ENCODE peak calls at places on chromosome 3, in eight cellular contexts. M, P, B, U, Y, A, L and O are unnamed samples.

GRCh38 chr3:8888296-8888915 is 74.9 kb downstream of the RAD18 start:
- DNase-seq in B (no peak), U (no peak), M (peak), A (no peak), L (peak), P (no peak), Y (no peak), O (no peak)

GRCh38 chr3:136954246-136954645 is 3.5 kb upstream of the IL20RB start:
- DNase-seq in L (no peak), P (no peak), M (no peak), B (no peak), Y (no peak), U (no peak), A (no peak), O (no peak)

GRCh38 chr3:57100046-57100695 is 39.7 kb downstream of the SPATA12 start:
- DNase-seq in U (peak), B (peak), M (peak), L (peak), Y (peak), A (peak), P (peak), O (peak)

GRCh38 chr3:110647586-110647985 is 424.0 kb upstream of the NECTIN3 start:
- DNase-seq in L (no peak), Y (no peak), B (no peak), M (no peak), P (no peak), U (no peak), A (no peak), O (no peak)

GRCh38 chr3:49346797-49347251 is 7.0 kb upstream of the USP4 start:
- DNase-seq in U (no peak), B (no peak), P (no peak), A (no peak), M (no peak), L (no peak), Y (no peak), O (no peak)

GRCh38 chr3:171963546-171963945 is 75.8 kb upstream of the FNDC3B start:
- DNase-seq in P (no peak), L (no peak), M (no peak), A (no peak), Y (no peak), B (no peak), U (no peak), O (no peak)

GRCh38 chr3:42701371-42702065 is 1.1 kb downstream of the HHATL start:
- DNase-seq in U (no peak), Y (peak), A (peak), M (peak), L (no peak), P (peak), B (peak), O (peak)

GRCh38 chr3:106208979-106209378 is 340.2 kb upstream of the CBLB start:
- DNase-seq in L (no peak), U (no peak), A (no peak), B (no peak), P (no peak), Y (no peak), M (peak), O (no peak)

GRCh38 chr3:125120370-125121122 is 64.7 kb upstream of the HEG1 start:
- DNase-seq in M (peak), P (no peak), Y (peak), U (no peak), L (no peak), B (peak), A (no peak), O (no peak)

GRCh38 chr3:126990890-126991289 is 8.0 kb downstream of the PLXNA1 start:
- DNase-seq in B (no peak), Y (no peak), M (no peak), U (no peak), A (no peak), P (no peak), L (no peak), O (no peak)

GRCh38 chr3:112930771-112931170 is 44.1 kb downstream of the CD200R1 start:
- DNase-seq in Y (no peak), M (no peak), B (no peak), P (no peak), U (no peak), L (no peak), A (no peak), O (no peak)

GRCh38 chr3:26058774-26059455 is 269.0 kb downstream of the OXSM start:
- DNase-seq in L (no peak), Y (no peak), M (no peak), B (no peak), P (no peak), A (no peak), U (no peak), O (no peak)

GRCh38 chr3:134651347-134652041 is 672 bp upstream of the KY start:
- DNase-seq in A (peak), B (no peak), P (no peak), U (peak), Y (no peak), M (peak), L (peak), O (no peak)

GRCh38 chr3:101066776-101067175 is 73.6 kb upstream of the ABI3BP start:
- DNase-seq in P (no peak), M (peak), Y (no peak), B (no peak), U (no peak), L (peak), A (no peak), O (no peak)

GRCh38 chr3:45640724-45641361 is 46.3 kb downstream of the LIMD1 start:
- DNase-seq in Y (no peak), B (no peak), U (no peak), M (no peak), A (peak), L (no peak), P (peak), O (no peak)

GRCh38 chr3:15892828-15893227 is 95.0 kb upstream of the ANKRD28 start:
- DNase-seq in M (no peak), Y (no peak), U (no peak), L (no peak), B (no peak), A (no peak), P (no peak), O (no peak)

GRCh38 chr3:149376728-149377407 is 581 bp downstream of the TM4SF1 start:
- DNase-seq in L (no peak), M (peak), P (no peak), A (peak), B (no peak), Y (no peak), U (no peak), O (no peak)

GRCh38 chr3:155391583-155391982 is 98.1 kb upstream of the STRIT1 start:
- DNase-seq in A (peak), Y (no peak), B (no peak), L (peak), P (peak), M (peak), U (peak), O (no peak)

GRCh38 chr3:197525706-197526105 is 30.1 kb downstream of the BDH1 start:
- DNase-seq in L (no peak), U (no peak), P (peak), A (no peak), B (no peak), Y (no peak), M (peak), O (no peak)

GRCh38 chr3:62873672-62874397 is 1.4 kb downstream of the CADPS start:
- DNase-seq in B (peak), L (no peak), A (peak), P (peak), M (no peak), U (no peak), Y (peak), O (no peak)

GRCh38 chr3:170867552-170867951 is 2.4 kb downstream of the RPL22L1 start:
- DNase-seq in B (no peak), Y (no peak), P (no peak), M (no peak), U (no peak), L (no peak), A (no peak), O (no peak)

GRCh38 chr3:26011276-26011675 is 221.4 kb downstream of the OXSM start:
- DNase-seq in M (no peak), P (no peak), A (no peak), L (no peak), B (no peak), U (no peak), Y (no peak), O (no peak)

GRCh38 chr3:30162579-30162978 is 443.8 kb upstream of the TGFBR2 start:
- DNase-seq in M (peak), L (peak), P (no peak), B (no peak), Y (no peak), U (no peak), A (no peak), O (no peak)

GRCh38 chr3:129723558-129724324 is 117.3 kb upstream of the PLXND1 start:
- DNase-seq in L (peak), B (no peak), Y (no peak), M (peak), P (no peak), A (peak), U (peak), O (no peak)

GRCh38 chr3:52537726-52538421 is 1.5 kb downstream of the UQCC5 start:
- DNase-seq in A (no peak), B (peak), U (no peak), Y (no peak), P (no peak), M (no peak), L (no peak), O (no peak)

GRCh38 chr3:33439421-33440327 is 531 bp downstream of the UBP1 start:
- DNase-seq in A (peak), P (peak), Y (no peak), L (no peak), B (peak), U (peak), M (peak), O (peak)

DNA sequence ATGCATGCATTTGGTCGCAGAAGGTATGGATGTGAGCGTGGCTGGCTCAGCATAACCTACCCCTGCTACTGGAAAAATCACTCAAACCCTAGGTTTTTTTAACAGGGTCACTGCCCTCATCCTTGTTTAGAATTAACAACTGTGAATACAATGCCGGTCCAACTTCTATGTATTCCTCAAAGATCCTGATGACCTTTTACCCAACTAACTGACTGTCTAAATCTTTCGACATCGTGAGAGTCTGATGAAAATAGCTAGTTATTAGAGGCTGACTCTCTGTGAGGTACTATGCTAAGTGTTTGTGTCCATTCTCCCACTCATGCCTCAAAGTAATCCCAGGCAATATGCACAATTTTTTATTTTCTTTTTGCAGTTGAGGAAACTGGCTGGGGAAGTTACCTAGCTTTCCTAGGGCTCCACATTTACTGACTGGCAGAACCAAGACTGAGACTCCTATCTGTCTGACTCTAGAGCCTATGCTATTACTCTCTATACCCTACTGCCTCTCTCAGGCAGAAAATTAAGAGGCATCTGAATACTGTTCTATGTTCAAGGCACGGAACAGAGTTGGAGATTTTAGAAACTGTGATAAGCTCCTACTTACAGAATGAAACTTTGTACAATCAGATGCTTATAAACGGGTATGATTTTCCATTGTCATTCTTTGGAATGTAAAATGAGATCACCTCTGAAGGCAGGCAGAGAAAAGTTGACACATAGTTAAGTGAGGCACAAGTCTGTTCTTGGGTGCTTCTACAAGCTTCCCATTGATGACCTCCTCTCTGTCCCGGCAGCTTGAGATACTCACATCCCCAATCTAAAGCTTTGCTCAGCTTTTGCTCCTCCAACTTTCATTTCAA is 56.4 kb downstream of the FILIP1L start:
- DNase-seq in U (no peak), A (no peak), P (no peak), Y (no peak), B (no peak), M (peak), L (no peak), O (no peak)
- TF ChIP-seq CTCF in U (no peak), A (peak), P (no peak), Y (no peak), B (no peak), M (peak), L (no peak), O (no peak)

GRCh38 chr3:70261283-70261682 is 51.2 kb downstream of the MDFIC2 start:
- DNase-seq in L (no peak), B (no peak), M (no peak), U (no peak), P (no peak), Y (no peak), A (no peak), O (no peak)
- TF ChIP-seq CTCF in L (no peak), B (no peak), M (no peak), U (no peak), P (no peak), Y (no peak), A (no peak), O (no peak)

DNA sequence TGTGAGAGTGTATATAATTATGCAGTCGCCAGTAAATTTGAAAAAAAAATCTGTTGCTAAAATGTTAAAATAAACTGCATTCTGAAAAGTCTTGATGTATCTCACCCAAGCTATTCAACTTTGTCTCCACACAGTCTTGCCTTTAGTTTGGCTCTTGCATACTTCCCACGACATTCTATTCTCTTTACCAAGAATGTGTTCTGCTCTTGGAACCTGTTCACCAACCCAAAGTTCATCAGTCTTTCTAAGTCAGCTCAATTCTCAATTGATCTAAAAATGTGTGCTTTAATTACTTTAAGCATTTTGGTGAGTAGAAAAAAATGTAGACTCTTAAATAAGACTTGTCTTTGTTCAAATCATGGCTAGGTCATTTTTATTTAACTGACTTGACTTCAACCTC is 657.7 kb upstream of the TBL1XR1 start:
- DNase-seq in U (no peak), Y (no peak), M (no peak), B (no peak), P (no peak), A (no peak), L (no peak), O (no peak)
- TF ChIP-seq CTCF in U (no peak), Y (no peak), M (no peak), B (no peak), P (no peak), A (no peak), L (no peak), O (no peak)

DNA sequence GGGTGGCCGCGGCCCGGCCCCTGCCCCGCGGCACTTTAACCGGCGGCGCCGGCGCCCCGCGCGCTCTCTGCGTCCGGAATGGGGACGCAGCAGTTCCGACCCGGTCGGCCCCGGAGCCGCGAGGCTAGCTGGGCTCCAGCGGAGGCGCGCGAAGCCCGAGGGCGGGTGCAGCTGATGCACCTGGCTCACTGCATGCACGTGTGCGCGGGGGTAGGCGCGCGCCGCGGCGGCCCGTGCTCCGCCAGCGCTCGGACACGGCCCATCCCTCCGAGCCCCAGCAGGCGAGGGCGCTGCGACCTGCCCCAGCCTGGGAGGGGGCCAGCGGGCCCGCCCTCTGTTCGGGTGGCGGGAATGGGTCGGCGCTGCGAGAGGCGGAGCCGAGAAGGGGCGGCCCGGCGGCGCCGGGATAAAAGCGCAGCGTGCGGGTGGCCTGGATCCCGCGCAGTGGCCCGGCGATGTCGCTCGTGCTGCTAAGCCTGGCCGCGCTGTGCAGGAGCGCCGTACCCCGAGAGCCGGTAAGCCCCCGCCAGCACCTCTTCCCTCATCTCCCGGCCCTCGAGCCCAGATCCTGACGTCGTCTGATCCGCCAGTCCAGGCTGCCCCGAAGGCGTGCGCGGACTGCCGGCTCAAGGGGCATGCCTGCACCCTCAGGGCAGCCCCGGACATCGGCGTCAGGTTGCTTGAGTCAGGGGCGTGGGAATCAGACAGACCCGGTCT is at the start of the genes CHDH and IL17RB:
- DNase-seq in U (peak), A (peak), B (peak), Y (peak), L (no peak), M (no peak), P (peak), O (peak)
- TF ChIP-seq CTCF in U (no peak), A (no peak), B (no peak), Y (no peak), L (no peak), M (no peak), P (no peak), O (no peak)

GRCh38 chr3:72547183-72547582 is 301.1 kb downstream of the SHQ1 start:
- DNase-seq in B (no peak), U (no peak), M (no peak), A (peak), L (no peak), Y (no peak), P (no peak), O (no peak)
- TF ChIP-seq CTCF in B (no peak), U (no peak), M (no peak), A (no peak), L (no peak), Y (no peak), P (no peak), O (no peak)

DNA sequence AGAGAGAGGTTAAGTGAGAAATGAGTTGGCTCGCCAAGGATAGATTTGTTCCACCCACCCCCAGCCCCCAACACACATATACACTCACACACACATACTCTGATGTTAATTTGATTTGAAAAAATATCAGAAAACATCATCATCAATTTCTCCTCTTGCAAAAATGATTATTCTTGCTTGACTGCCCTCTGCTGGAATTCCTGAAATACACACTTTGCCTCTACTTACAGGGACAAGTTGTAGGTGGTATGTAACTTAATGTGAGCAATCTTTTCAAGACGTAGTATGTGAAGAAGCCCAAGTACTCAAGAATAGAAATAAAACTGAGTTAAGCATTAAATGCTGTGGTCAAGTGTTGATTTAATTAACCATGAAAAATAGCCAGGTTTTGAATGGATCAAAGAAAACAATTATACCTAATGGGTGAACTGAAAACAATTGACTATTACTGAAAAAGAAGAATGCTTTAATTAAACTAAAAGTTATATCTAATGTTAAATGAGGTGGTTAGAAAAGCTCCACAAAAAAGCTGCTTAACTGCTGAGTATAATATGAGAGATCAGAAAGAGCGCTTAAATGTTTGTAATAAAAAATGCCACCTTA is 46.6 kb upstream of the MDFIC2 start:
- DNase-seq in B (peak), U (no peak), A (peak), Y (no peak), L (peak), P (peak), M (peak), O (peak)
- TF ChIP-seq CTCF in B (peak), U (peak), A (peak), Y (peak), L (peak), P (peak), M (peak), O (peak)

GRCh38 chr3:4741404-4742307 is 237.6 kb upstream of the BHLHE40 start:
- DNase-seq in Y (no peak), P (peak), A (peak), L (peak), U (peak), B (no peak), M (peak), O (peak)
- TF ChIP-seq CTCF in Y (no peak), P (no peak), A (no peak), L (no peak), U (no peak), B (no peak), M (no peak), O (no peak)

GRCh38 chr3:190504354-190505125 is 9.3 kb upstream of the IL1RAP start:
- DNase-seq in B (no peak), P (no peak), M (peak), A (no peak), L (no peak), Y (no peak), U (no peak), O (no peak)
- TF ChIP-seq CTCF in B (no peak), P (peak), M (peak), A (no peak), L (no peak), Y (no peak), U (no peak), O (no peak)

DNA sequence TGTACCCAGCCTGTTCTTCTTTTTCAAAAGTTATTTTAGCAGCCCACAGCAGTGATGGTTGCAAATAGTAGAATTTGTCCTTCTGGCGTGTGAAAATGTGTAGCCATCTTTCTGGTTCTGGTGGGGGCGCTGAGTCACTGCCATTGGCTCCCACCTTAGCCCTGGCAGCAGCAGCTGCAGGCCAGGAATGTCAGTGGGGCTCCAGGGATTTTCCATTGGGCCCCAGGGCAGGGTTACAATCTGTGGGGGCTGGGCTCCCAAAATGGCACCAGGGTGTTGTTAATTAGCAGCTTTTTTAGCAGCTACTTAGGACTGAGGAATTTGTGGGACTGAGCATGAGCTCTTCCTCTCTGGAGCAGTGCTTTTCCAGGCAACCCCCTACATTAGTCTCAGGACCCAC is 38.9 kb downstream of the TOPAZ1 start:
- DNase-seq in L (no peak), U (no peak), Y (peak), B (no peak), A (no peak), P (no peak), M (no peak), O (no peak)
- TF ChIP-seq CTCF in L (no peak), U (no peak), Y (no peak), B (no peak), A (no peak), P (no peak), M (no peak), O (no peak)